ENCODE peak calls at places on chromosome 1, in nine cellular contexts. One of them, this sample, is unnamed.

GRCh38 chr1:159881930-159882839 is 17.8 kb downstream of the CFAP45 start:
- DNase-seq in EH: peak; percentile 98
- DNase-seq in ELR: peak; percentile 100
- DNase-seq in amniotic stem cell: peak; percentile 45
- DNase-seq in stimulated activated naive CD8-positive, alpha-beta T cell treated with anti-CD3 and anti-CD28 coated beads, Interleukin-15, Interleukin-2, amounts not matched to agents 100 U/mL and 50 U/mL, for 24 hours: peak; percentile 26
- DNase-seq in right cardiac atrium: peak; percentile 76
- DNase-seq in dermis blood vessel endothelial cell: peak; percentile 97
- DNase-seq in NCI-H524 treated with DMSO at 0.1 percent for 48 hours: peak; percentile 79
- DNase-seq in activated CD8-positive, alpha-beta T cell treated with anti-CD3 and anti-CD28 coated beads for 36 hours: peak; percentile 25
- DNase-seq in this sample: peak; percentile 98

GRCh38 chr1:162305969-162306368 is 70.7 kb downstream of the SPATA46 start:
- DNase-seq in EH: peak; percentile 6
- DNase-seq in ELR: peak; percentile 53
- DNase-seq in amniotic stem cell: no peak
- DNase-seq in stimulated activated naive CD8-positive, alpha-beta T cell treated with anti-CD3 and anti-CD28 coated beads, Interleukin-15, Interleukin-2, amounts not matched to agents 100 U/mL and 50 U/mL, for 24 hours: no peak
- DNase-seq in right cardiac atrium: no peak
- DNase-seq in dermis blood vessel endothelial cell: peak; percentile 85
- DNase-seq in NCI-H524 treated with DMSO at 0.1 percent for 48 hours: no peak
- DNase-seq in activated CD8-positive, alpha-beta T cell treated with anti-CD3 and anti-CD28 coated beads for 36 hours: no peak
- DNase-seq in this sample: peak; percentile 47

GRCh38 chr1:109152196-109152595 is 38.3 kb downstream of the ELAPOR1 start:
- DNase-seq in EH: no peak
- DNase-seq in ELR: no peak
- DNase-seq in amniotic stem cell: no peak
- DNase-seq in stimulated activated naive CD8-positive, alpha-beta T cell treated with anti-CD3 and anti-CD28 coated beads, Interleukin-15, Interleukin-2, amounts not matched to agents 100 U/mL and 50 U/mL, for 24 hours: no peak
- DNase-seq in right cardiac atrium: no peak
- DNase-seq in dermis blood vessel endothelial cell: no peak
- DNase-seq in NCI-H524 treated with DMSO at 0.1 percent for 48 hours: no peak
- DNase-seq in activated CD8-positive, alpha-beta T cell treated with anti-CD3 and anti-CD28 coated beads for 36 hours: no peak
- DNase-seq in this sample: no peak

GRCh38 chr1:116310172-116310571 is 62.9 kb upstream of the ATP1A1 start:
- DNase-seq in EH: no peak
- DNase-seq in ELR: no peak
- DNase-seq in amniotic stem cell: no peak
- DNase-seq in stimulated activated naive CD8-positive, alpha-beta T cell treated with anti-CD3 and anti-CD28 coated beads, Interleukin-15, Interleukin-2, amounts not matched to agents 100 U/mL and 50 U/mL, for 24 hours: no peak
- DNase-seq in right cardiac atrium: no peak
- DNase-seq in dermis blood vessel endothelial cell: no peak
- DNase-seq in NCI-H524 treated with DMSO at 0.1 percent for 48 hours: no peak
- DNase-seq in activated CD8-positive, alpha-beta T cell treated with anti-CD3 and anti-CD28 coated beads for 36 hours: no peak
- DNase-seq in this sample: no peak

GRCh38 chr1:247854899-247855545 is 2.0 kb upstream of the TRIM58 start:
- DNase-seq in EH: no peak
- DNase-seq in ELR: no peak
- DNase-seq in amniotic stem cell: no peak
- DNase-seq in stimulated activated naive CD8-positive, alpha-beta T cell treated with anti-CD3 and anti-CD28 coated beads, Interleukin-15, Interleukin-2, amounts not matched to agents 100 U/mL and 50 U/mL, for 24 hours: no peak
- DNase-seq in right cardiac atrium: no peak
- DNase-seq in dermis blood vessel endothelial cell: no peak
- DNase-seq in NCI-H524 treated with DMSO at 0.1 percent for 48 hours: no peak
- DNase-seq in activated CD8-positive, alpha-beta T cell treated with anti-CD3 and anti-CD28 coated beads for 36 hours: no peak
- DNase-seq in this sample: no peak

GRCh38 chr1:51569284-51570062 is 47.4 kb upstream of the OSBPL9 start:
- DNase-seq in EH: peak; percentile 82
- DNase-seq in ELR: peak; percentile 97
- DNase-seq in amniotic stem cell: peak; percentile 71
- DNase-seq in stimulated activated naive CD8-positive, alpha-beta T cell treated with anti-CD3 and anti-CD28 coated beads, Interleukin-15, Interleukin-2, amounts not matched to agents 100 U/mL and 50 U/mL, for 24 hours: peak; percentile 33
- DNase-seq in right cardiac atrium: no peak
- DNase-seq in dermis blood vessel endothelial cell: peak; percentile 79
- DNase-seq in NCI-H524 treated with DMSO at 0.1 percent for 48 hours: no peak
- DNase-seq in activated CD8-positive, alpha-beta T cell treated with anti-CD3 and anti-CD28 coated beads for 36 hours: peak; percentile 68
- DNase-seq in this sample: peak; percentile 71

GRCh38 chr1:197958438-197958837 is 41.3 kb downstream of the LHX9 start:
- DNase-seq in EH: no peak
- DNase-seq in ELR: no peak
- DNase-seq in amniotic stem cell: no peak
- DNase-seq in stimulated activated naive CD8-positive, alpha-beta T cell treated with anti-CD3 and anti-CD28 coated beads, Interleukin-15, Interleukin-2, amounts not matched to agents 100 U/mL and 50 U/mL, for 24 hours: no peak
- DNase-seq in right cardiac atrium: no peak
- DNase-seq in dermis blood vessel endothelial cell: no peak
- DNase-seq in NCI-H524 treated with DMSO at 0.1 percent for 48 hours: no peak
- DNase-seq in activated CD8-positive, alpha-beta T cell treated with anti-CD3 and anti-CD28 coated beads for 36 hours: no peak
- DNase-seq in this sample: no peak

GRCh38 chr1:224340711-224341384 is 10.9 kb upstream of the NVL start:
- DNase-seq in EH: peak; percentile 40
- DNase-seq in ELR: peak; percentile 23
- DNase-seq in amniotic stem cell: no peak
- DNase-seq in stimulated activated naive CD8-positive, alpha-beta T cell treated with anti-CD3 and anti-CD28 coated beads, Interleukin-15, Interleukin-2, amounts not matched to agents 100 U/mL and 50 U/mL, for 24 hours: peak; percentile 34
- DNase-seq in right cardiac atrium: peak; percentile 52
- DNase-seq in dermis blood vessel endothelial cell: peak; percentile 36
- DNase-seq in NCI-H524 treated with DMSO at 0.1 percent for 48 hours: no peak
- DNase-seq in activated CD8-positive, alpha-beta T cell treated with anti-CD3 and anti-CD28 coated beads for 36 hours: peak; percentile 53
- DNase-seq in this sample: peak; percentile 15

GRCh38 chr1:110040548-110040947 is 6.1 kb downstream of the STRIP1 start:
- DNase-seq in EH: no peak
- DNase-seq in ELR: no peak
- DNase-seq in amniotic stem cell: no peak
- DNase-seq in stimulated activated naive CD8-positive, alpha-beta T cell treated with anti-CD3 and anti-CD28 coated beads, Interleukin-15, Interleukin-2, amounts not matched to agents 100 U/mL and 50 U/mL, for 24 hours: no peak
- DNase-seq in right cardiac atrium: no peak
- DNase-seq in dermis blood vessel endothelial cell: no peak
- DNase-seq in NCI-H524 treated with DMSO at 0.1 percent for 48 hours: no peak
- DNase-seq in activated CD8-positive, alpha-beta T cell treated with anti-CD3 and anti-CD28 coated beads for 36 hours: peak; percentile 67
- DNase-seq in this sample: no peak

GRCh38 chr1:178501705-178502329 is 5.1 kb upstream of the CLEC20A start:
- DNase-seq in EH: peak; percentile 71
- DNase-seq in ELR: peak; percentile 73
- DNase-seq in amniotic stem cell: no peak
- DNase-seq in stimulated activated naive CD8-positive, alpha-beta T cell treated with anti-CD3 and anti-CD28 coated beads, Interleukin-15, Interleukin-2, amounts not matched to agents 100 U/mL and 50 U/mL, for 24 hours: peak; percentile 76
- DNase-seq in right cardiac atrium: peak; percentile 86
- DNase-seq in dermis blood vessel endothelial cell: peak; percentile 86
- DNase-seq in NCI-H524 treated with DMSO at 0.1 percent for 48 hours: peak; percentile 6
- DNase-seq in activated CD8-positive, alpha-beta T cell treated with anti-CD3 and anti-CD28 coated beads for 36 hours: peak; percentile 71
- DNase-seq in this sample: peak; percentile 76

GRCh38 chr1:2966940-2967725 is 54.1 kb upstream of the ACTRT2 start:
- DNase-seq in EH: no peak
- DNase-seq in ELR: no peak
- DNase-seq in amniotic stem cell: no peak
- DNase-seq in stimulated activated naive CD8-positive, alpha-beta T cell treated with anti-CD3 and anti-CD28 coated beads, Interleukin-15, Interleukin-2, amounts not matched to agents 100 U/mL and 50 U/mL, for 24 hours: no peak
- DNase-seq in right cardiac atrium: peak; percentile 40
- DNase-seq in dermis blood vessel endothelial cell: no peak
- DNase-seq in NCI-H524 treated with DMSO at 0.1 percent for 48 hours: no peak
- DNase-seq in activated CD8-positive, alpha-beta T cell treated with anti-CD3 and anti-CD28 coated beads for 36 hours: no peak
- DNase-seq in this sample: no peak

GRCh38 chr1:47646676-47647075 is 208.8 kb downstream of the FOXD2 start:
- DNase-seq in EH: no peak
- DNase-seq in ELR: peak; percentile 32
- DNase-seq in amniotic stem cell: no peak
- DNase-seq in stimulated activated naive CD8-positive, alpha-beta T cell treated with anti-CD3 and anti-CD28 coated beads, Interleukin-15, Interleukin-2, amounts not matched to agents 100 U/mL and 50 U/mL, for 24 hours: no peak
- DNase-seq in right cardiac atrium: no peak
- DNase-seq in dermis blood vessel endothelial cell: no peak
- DNase-seq in NCI-H524 treated with DMSO at 0.1 percent for 48 hours: no peak
- DNase-seq in activated CD8-positive, alpha-beta T cell treated with anti-CD3 and anti-CD28 coated beads for 36 hours: no peak
- DNase-seq in this sample: no peak

GRCh38 chr1:203999618-204000017 is 73.3 kb upstream of the SOX13 start:
- DNase-seq in EH: peak; percentile 55
- DNase-seq in ELR: no peak
- DNase-seq in amniotic stem cell: no peak
- DNase-seq in stimulated activated naive CD8-positive, alpha-beta T cell treated with anti-CD3 and anti-CD28 coated beads, Interleukin-15, Interleukin-2, amounts not matched to agents 100 U/mL and 50 U/mL, for 24 hours: no peak
- DNase-seq in right cardiac atrium: no peak
- DNase-seq in dermis blood vessel endothelial cell: no peak
- DNase-seq in NCI-H524 treated with DMSO at 0.1 percent for 48 hours: no peak
- DNase-seq in activated CD8-positive, alpha-beta T cell treated with anti-CD3 and anti-CD28 coated beads for 36 hours: no peak
- DNase-seq in this sample: no peak

GRCh38 chr1:96080925-96081324 is 640.7 kb upstream of the PTBP2 start:
- DNase-seq in EH: no peak
- DNase-seq in ELR: peak; percentile 18
- DNase-seq in amniotic stem cell: no peak
- DNase-seq in stimulated activated naive CD8-positive, alpha-beta T cell treated with anti-CD3 and anti-CD28 coated beads, Interleukin-15, Interleukin-2, amounts not matched to agents 100 U/mL and 50 U/mL, for 24 hours: no peak
- DNase-seq in right cardiac atrium: no peak
- DNase-seq in dermis blood vessel endothelial cell: peak; percentile 8
- DNase-seq in NCI-H524 treated with DMSO at 0.1 percent for 48 hours: no peak
- DNase-seq in activated CD8-positive, alpha-beta T cell treated with anti-CD3 and anti-CD28 coated beads for 36 hours: no peak
- DNase-seq in this sample: peak; percentile 43

GRCh38 chr1:246159290-246160227 is 347.5 kb downstream of the SMYD3 start:
- DNase-seq in EH: no peak
- DNase-seq in ELR: no peak
- DNase-seq in amniotic stem cell: no peak
- DNase-seq in stimulated activated naive CD8-positive, alpha-beta T cell treated with anti-CD3 and anti-CD28 coated beads, Interleukin-15, Interleukin-2, amounts not matched to agents 100 U/mL and 50 U/mL, for 24 hours: no peak
- DNase-seq in right cardiac atrium: no peak
- DNase-seq in dermis blood vessel endothelial cell: no peak
- DNase-seq in NCI-H524 treated with DMSO at 0.1 percent for 48 hours: no peak
- DNase-seq in activated CD8-positive, alpha-beta T cell treated with anti-CD3 and anti-CD28 coated beads for 36 hours: no peak
- DNase-seq in this sample: no peak

GRCh38 chr1:25432749-25433388 is 2.2 kb downstream of the MACO1 start:
- DNase-seq in EH: no peak
- DNase-seq in ELR: no peak
- DNase-seq in amniotic stem cell: no peak
- DNase-seq in stimulated activated naive CD8-positive, alpha-beta T cell treated with anti-CD3 and anti-CD28 coated beads, Interleukin-15, Interleukin-2, amounts not matched to agents 100 U/mL and 50 U/mL, for 24 hours: no peak
- DNase-seq in right cardiac atrium: no peak
- DNase-seq in dermis blood vessel endothelial cell: no peak
- DNase-seq in NCI-H524 treated with DMSO at 0.1 percent for 48 hours: no peak
- DNase-seq in activated CD8-positive, alpha-beta T cell treated with anti-CD3 and anti-CD28 coated beads for 36 hours: no peak
- DNase-seq in this sample: no peak

GRCh38 chr1:205396972-205397616 is 24.8 kb downstream of the LEMD1 start:
- DNase-seq in EH: peak; percentile 48
- DNase-seq in ELR: peak; percentile 69
- DNase-seq in amniotic stem cell: no peak
- DNase-seq in stimulated activated naive CD8-positive, alpha-beta T cell treated with anti-CD3 and anti-CD28 coated beads, Interleukin-15, Interleukin-2, amounts not matched to agents 100 U/mL and 50 U/mL, for 24 hours: peak; percentile 6
- DNase-seq in right cardiac atrium: no peak
- DNase-seq in dermis blood vessel endothelial cell: peak; percentile 72
- DNase-seq in NCI-H524 treated with DMSO at 0.1 percent for 48 hours: peak; percentile 49
- DNase-seq in activated CD8-positive, alpha-beta T cell treated with anti-CD3 and anti-CD28 coated beads for 36 hours: peak; percentile 29
- DNase-seq in this sample: peak; percentile 73

GRCh38 chr1:45409243-45409642 is 69.0 kb upstream of the MUTYH start:
- DNase-seq in EH: no peak
- DNase-seq in ELR: no peak
- DNase-seq in amniotic stem cell: no peak
- DNase-seq in stimulated activated naive CD8-positive, alpha-beta T cell treated with anti-CD3 and anti-CD28 coated beads, Interleukin-15, Interleukin-2, amounts not matched to agents 100 U/mL and 50 U/mL, for 24 hours: no peak
- DNase-seq in right cardiac atrium: no peak
- DNase-seq in dermis blood vessel endothelial cell: no peak
- DNase-seq in NCI-H524 treated with DMSO at 0.1 percent for 48 hours: no peak
- DNase-seq in activated CD8-positive, alpha-beta T cell treated with anti-CD3 and anti-CD28 coated beads for 36 hours: no peak
- DNase-seq in this sample: no peak

GRCh38 chr1:77303387-77303786 is 21.6 kb downstream of the AK5 start:
- DNase-seq in EH: no peak
- DNase-seq in ELR: no peak
- DNase-seq in amniotic stem cell: no peak
- DNase-seq in stimulated activated naive CD8-positive, alpha-beta T cell treated with anti-CD3 and anti-CD28 coated beads, Interleukin-15, Interleukin-2, amounts not matched to agents 100 U/mL and 50 U/mL, for 24 hours: no peak
- DNase-seq in right cardiac atrium: no peak
- DNase-seq in dermis blood vessel endothelial cell: no peak
- DNase-seq in NCI-H524 treated with DMSO at 0.1 percent for 48 hours: no peak
- DNase-seq in activated CD8-positive, alpha-beta T cell treated with anti-CD3 and anti-CD28 coated beads for 36 hours: peak; percentile 21
- DNase-seq in this sample: no peak

GRCh38 chr1:200668514-200669313 is 993 bp downstream of the DDX59 start:
- DNase-seq in EH: no peak
- DNase-seq in ELR: peak; percentile 10
- DNase-seq in amniotic stem cell: no peak
- DNase-seq in stimulated activated naive CD8-positive, alpha-beta T cell treated with anti-CD3 and anti-CD28 coated beads, Interleukin-15, Interleukin-2, amounts not matched to agents 100 U/mL and 50 U/mL, for 24 hours: no peak
- DNase-seq in right cardiac atrium: no peak
- DNase-seq in dermis blood vessel endothelial cell: peak; percentile 12
- DNase-seq in NCI-H524 treated with DMSO at 0.1 percent for 48 hours: no peak
- DNase-seq in activated CD8-positive, alpha-beta T cell treated with anti-CD3 and anti-CD28 coated beads for 36 hours: no peak
- DNase-seq in this sample: no peak

GRCh38 chr1:226690460-226690982 is 48.6 kb downstream of the ITPKB start:
- DNase-seq in EH: no peak
- DNase-seq in ELR: no peak
- DNase-seq in amniotic stem cell: no peak
- DNase-seq in stimulated activated naive CD8-positive, alpha-beta T cell treated with anti-CD3 and anti-CD28 coated beads, Interleukin-15, Interleukin-2, amounts not matched to agents 100 U/mL and 50 U/mL, for 24 hours: peak; percentile 51
- DNase-seq in right cardiac atrium: no peak
- DNase-seq in dermis blood vessel endothelial cell: peak; percentile 90
- DNase-seq in NCI-H524 treated with DMSO at 0.1 percent for 48 hours: no peak
- DNase-seq in activated CD8-positive, alpha-beta T cell treated with anti-CD3 and anti-CD28 coated beads for 36 hours: peak; percentile 83
- DNase-seq in this sample: no peak

GRCh38 chr1:183048087-183049085 is 25.2 kb downstream of the LAMC1 start:
- DNase-seq in EH: no peak
- DNase-seq in ELR: no peak
- DNase-seq in amniotic stem cell: no peak
- DNase-seq in stimulated activated naive CD8-positive, alpha-beta T cell treated with anti-CD3 and anti-CD28 coated beads, Interleukin-15, Interleukin-2, amounts not matched to agents 100 U/mL and 50 U/mL, for 24 hours: no peak
- DNase-seq in right cardiac atrium: no peak
- DNase-seq in dermis blood vessel endothelial cell: peak; percentile 43
- DNase-seq in NCI-H524 treated with DMSO at 0.1 percent for 48 hours: no peak
- DNase-seq in activated CD8-positive, alpha-beta T cell treated with anti-CD3 and anti-CD28 coated beads for 36 hours: no peak
- DNase-seq in this sample: no peak

GRCh38 chr1:161185282-161185682 is 8.0 kb upstream of the B4GALT3 start:
- DNase-seq in EH: peak; percentile 67
- DNase-seq in ELR: no peak
- DNase-seq in amniotic stem cell: no peak
- DNase-seq in stimulated activated naive CD8-positive, alpha-beta T cell treated with anti-CD3 and anti-CD28 coated beads, Interleukin-15, Interleukin-2, amounts not matched to agents 100 U/mL and 50 U/mL, for 24 hours: peak; percentile 71
- DNase-seq in right cardiac atrium: peak; percentile 85
- DNase-seq in dermis blood vessel endothelial cell: peak; percentile 98
- DNase-seq in NCI-H524 treated with DMSO at 0.1 percent for 48 hours: peak; percentile 97
- DNase-seq in activated CD8-positive, alpha-beta T cell treated with anti-CD3 and anti-CD28 coated beads for 36 hours: peak; percentile 89
- DNase-seq in this sample: peak; percentile 97

GRCh38 chr1:157145081-157145480 is 6.9 kb upstream of the ETV3 start:
- DNase-seq in EH: peak; percentile 36
- DNase-seq in ELR: peak; percentile 32
- DNase-seq in amniotic stem cell: no peak
- DNase-seq in stimulated activated naive CD8-positive, alpha-beta T cell treated with anti-CD3 and anti-CD28 coated beads, Interleukin-15, Interleukin-2, amounts not matched to agents 100 U/mL and 50 U/mL, for 24 hours: no peak
- DNase-seq in right cardiac atrium: no peak
- DNase-seq in dermis blood vessel endothelial cell: peak; percentile 29
- DNase-seq in NCI-H524 treated with DMSO at 0.1 percent for 48 hours: no peak
- DNase-seq in activated CD8-positive, alpha-beta T cell treated with anti-CD3 and anti-CD28 coated beads for 36 hours: no peak
- DNase-seq in this sample: no peak

GRCh38 chr1:38114231-38114630 is 67.6 kb upstream of the POU3F1 start:
- DNase-seq in EH: no peak
- DNase-seq in ELR: no peak
- DNase-seq in amniotic stem cell: no peak
- DNase-seq in stimulated activated naive CD8-positive, alpha-beta T cell treated with anti-CD3 and anti-CD28 coated beads, Interleukin-15, Interleukin-2, amounts not matched to agents 100 U/mL and 50 U/mL, for 24 hours: no peak
- DNase-seq in right cardiac atrium: no peak
- DNase-seq in dermis blood vessel endothelial cell: no peak
- DNase-seq in NCI-H524 treated with DMSO at 0.1 percent for 48 hours: no peak
- DNase-seq in activated CD8-positive, alpha-beta T cell treated with anti-CD3 and anti-CD28 coated beads for 36 hours: peak; percentile 7
- DNase-seq in this sample: no peak

GRCh38 chr1:215793210-215793609 is 226.1 kb downstream of the KCTD3 start:
- DNase-seq in EH: peak; percentile 93
- DNase-seq in ELR: peak; percentile 75
- DNase-seq in amniotic stem cell: peak; percentile 80
- DNase-seq in stimulated activated naive CD8-positive, alpha-beta T cell treated with anti-CD3 and anti-CD28 coated beads, Interleukin-15, Interleukin-2, amounts not matched to agents 100 U/mL and 50 U/mL, for 24 hours: no peak
- DNase-seq in right cardiac atrium: no peak
- DNase-seq in dermis blood vessel endothelial cell: no peak
- DNase-seq in NCI-H524 treated with DMSO at 0.1 percent for 48 hours: no peak
- DNase-seq in activated CD8-positive, alpha-beta T cell treated with anti-CD3 and anti-CD28 coated beads for 36 hours: no peak
- DNase-seq in this sample: peak; percentile 44

GRCh38 chr1:24341260-24341659 is 22.1 kb downstream of the GRHL3 start:
- DNase-seq in EH: no peak
- DNase-seq in ELR: no peak
- DNase-seq in amniotic stem cell: no peak
- DNase-seq in stimulated activated naive CD8-positive, alpha-beta T cell treated with anti-CD3 and anti-CD28 coated beads, Interleukin-15, Interleukin-2, amounts not matched to agents 100 U/mL and 50 U/mL, for 24 hours: no peak
- DNase-seq in right cardiac atrium: no peak
- DNase-seq in dermis blood vessel endothelial cell: peak; percentile 2
- DNase-seq in NCI-H524 treated with DMSO at 0.1 percent for 48 hours: peak; percentile 61
- DNase-seq in activated CD8-positive, alpha-beta T cell treated with anti-CD3 and anti-CD28 coated beads for 36 hours: no peak
- DNase-seq in this sample: no peak

GRCh38 chr1:23100074-23100748 is 68.4 kb downstream of the LUZP1 start:
- DNase-seq in EH: peak; percentile 98
- DNase-seq in ELR: peak; percentile 95
- DNase-seq in amniotic stem cell: no peak
- DNase-seq in stimulated activated naive CD8-positive, alpha-beta T cell treated with anti-CD3 and anti-CD28 coated beads, Interleukin-15, Interleukin-2, amounts not matched to agents 100 U/mL and 50 U/mL, for 24 hours: peak; percentile 32
- DNase-seq in right cardiac atrium: no peak
- DNase-seq in dermis blood vessel endothelial cell: peak; percentile 80
- DNase-seq in NCI-H524 treated with DMSO at 0.1 percent for 48 hours: no peak
- DNase-seq in activated CD8-positive, alpha-beta T cell treated with anti-CD3 and anti-CD28 coated beads for 36 hours: peak; percentile 69
- DNase-seq in this sample: peak; percentile 98

GRCh38 chr1:1067284-1068076 is 6.6 kb downstream of the RNF223 start:
- DNase-seq in EH: no peak
- DNase-seq in ELR: no peak
- DNase-seq in amniotic stem cell: no peak
- DNase-seq in stimulated activated naive CD8-positive, alpha-beta T cell treated with anti-CD3 and anti-CD28 coated beads, Interleukin-15, Interleukin-2, amounts not matched to agents 100 U/mL and 50 U/mL, for 24 hours: no peak
- DNase-seq in right cardiac atrium: no peak
- DNase-seq in dermis blood vessel endothelial cell: no peak
- DNase-seq in NCI-H524 treated with DMSO at 0.1 percent for 48 hours: no peak
- DNase-seq in activated CD8-positive, alpha-beta T cell treated with anti-CD3 and anti-CD28 coated beads for 36 hours: no peak
- DNase-seq in this sample: no peak

GRCh38 chr1:57321776-57322175 is 102.1 kb downstream of the DAB1 start:
- DNase-seq in EH: no peak
- DNase-seq in ELR: no peak
- DNase-seq in amniotic stem cell: no peak
- DNase-seq in stimulated activated naive CD8-positive, alpha-beta T cell treated with anti-CD3 and anti-CD28 coated beads, Interleukin-15, Interleukin-2, amounts not matched to agents 100 U/mL and 50 U/mL, for 24 hours: no peak
- DNase-seq in right cardiac atrium: no peak
- DNase-seq in dermis blood vessel endothelial cell: no peak
- DNase-seq in NCI-H524 treated with DMSO at 0.1 percent for 48 hours: no peak
- DNase-seq in activated CD8-positive, alpha-beta T cell treated with anti-CD3 and anti-CD28 coated beads for 36 hours: no peak
- DNase-seq in this sample: no peak

GRCh38 chr1:114340906-114341698 is 169.9 kb downstream of the TRIM33 start:
- DNase-seq in EH: no peak
- DNase-seq in ELR: no peak
- DNase-seq in amniotic stem cell: no peak
- DNase-seq in stimulated activated naive CD8-positive, alpha-beta T cell treated with anti-CD3 and anti-CD28 coated beads, Interleukin-15, Interleukin-2, amounts not matched to agents 100 U/mL and 50 U/mL, for 24 hours: peak; percentile 20
- DNase-seq in right cardiac atrium: no peak
- DNase-seq in dermis blood vessel endothelial cell: no peak
- DNase-seq in NCI-H524 treated with DMSO at 0.1 percent for 48 hours: no peak
- DNase-seq in activated CD8-positive, alpha-beta T cell treated with anti-CD3 and anti-CD28 coated beads for 36 hours: peak; percentile 54
- DNase-seq in this sample: no peak